ENCODE peak calls at places on chromosomes 7 and 10, in five cellular contexts. One of them, this sample, is unnamed.

GRCh38 chr10:128058106-128058745 is 68.0 kb downstream of the MKI67 start:
- DNase-seq in LoVo: no peak
- DNase-seq in activated naive CD4-positive, alpha-beta T cell: no peak
- DNase-seq in choroid plexus epithelial cell: no peak
- DNase-seq in activated T-cell treated with anti-CD3 and anti-CD28 coated beads for 24 hours: no peak
- DNase-seq in this sample: no peak

GRCh38 chr10:122279725-122280141 is 8.6 kb downstream of the BTBD16 start:
- DNase-seq in activated T-cell treated with anti-CD3 and anti-CD28 coated beads for 24 hours: no peak
- DNase-seq in choroid plexus epithelial cell: peak; percentile 85
- DNase-seq in LoVo: peak; percentile 39
- DNase-seq in activated naive CD4-positive, alpha-beta T cell: no peak
- DNase-seq in this sample: peak; percentile 70

GRCh38 chr7:39926111-39926510 is 23.9 kb upstream of the CDK13 start:
- DNase-seq in activated naive CD4-positive, alpha-beta T cell: no peak
- DNase-seq in choroid plexus epithelial cell: no peak
- DNase-seq in LoVo: no peak
- DNase-seq in activated T-cell treated with anti-CD3 and anti-CD28 coated beads for 24 hours: no peak
- DNase-seq in this sample: no peak

GRCh38 chr10:13382759-13383753 is 35.0 kb upstream of the SEPHS1 start:
- DNase-seq in LoVo: peak; percentile 79
- DNase-seq in activated T-cell treated with anti-CD3 and anti-CD28 coated beads for 24 hours: no peak
- DNase-seq in choroid plexus epithelial cell: no peak
- DNase-seq in activated naive CD4-positive, alpha-beta T cell: no peak
- DNase-seq in this sample: no peak

GRCh38 chr10:24929056-24929544 is 23.3 kb downstream of the PRTFDC1 start:
- DNase-seq in LoVo: no peak
- DNase-seq in activated naive CD4-positive, alpha-beta T cell: no peak
- DNase-seq in choroid plexus epithelial cell: peak; percentile 83
- DNase-seq in activated T-cell treated with anti-CD3 and anti-CD28 coated beads for 24 hours: no peak
- DNase-seq in this sample: no peak

GRCh38 chr7:91883676-91884362 is 3.3 kb upstream of the MTERF1 start:
- DNase-seq in activated T-cell treated with anti-CD3 and anti-CD28 coated beads for 24 hours: no peak
- DNase-seq in choroid plexus epithelial cell: no peak
- DNase-seq in LoVo: no peak
- DNase-seq in activated naive CD4-positive, alpha-beta T cell: no peak
- DNase-seq in this sample: no peak

GRCh38 chr10:1378473-1378872 is 322.3 kb downstream of the WDR37 start:
- DNase-seq in choroid plexus epithelial cell: no peak
- DNase-seq in activated naive CD4-positive, alpha-beta T cell: no peak
- DNase-seq in activated T-cell treated with anti-CD3 and anti-CD28 coated beads for 24 hours: no peak
- DNase-seq in LoVo: no peak
- DNase-seq in this sample: no peak

GRCh38 chr7:75966209-75966961 is 28.0 kb downstream of the TMEM120A start:
- DNase-seq in LoVo: no peak
- DNase-seq in activated T-cell treated with anti-CD3 and anti-CD28 coated beads for 24 hours: no peak
- DNase-seq in activated naive CD4-positive, alpha-beta T cell: no peak
- DNase-seq in choroid plexus epithelial cell: no peak
- DNase-seq in this sample: no peak

GRCh38 chr10:73251683-73252444 is 580 bp downstream of the MRPS16 start:
- DNase-seq in activated T-cell treated with anti-CD3 and anti-CD28 coated beads for 24 hours: no peak
- DNase-seq in LoVo: peak; percentile 46
- DNase-seq in activated naive CD4-positive, alpha-beta T cell: no peak
- DNase-seq in choroid plexus epithelial cell: peak; percentile 41
- DNase-seq in this sample: no peak

GRCh38 chr10:85979598-85979997 is 387.0 kb downstream of the GRID1 start:
- DNase-seq in activated T-cell treated with anti-CD3 and anti-CD28 coated beads for 24 hours: no peak
- DNase-seq in LoVo: no peak
- DNase-seq in activated naive CD4-positive, alpha-beta T cell: no peak
- DNase-seq in choroid plexus epithelial cell: no peak
- DNase-seq in this sample: no peak

GRCh38 chr7:51732951-51733350 is 416.3 kb upstream of the COBL start:
- DNase-seq in activated T-cell treated with anti-CD3 and anti-CD28 coated beads for 24 hours: no peak
- DNase-seq in choroid plexus epithelial cell: no peak
- DNase-seq in LoVo: no peak
- DNase-seq in activated naive CD4-positive, alpha-beta T cell: no peak
- DNase-seq in this sample: no peak

GRCh38 chr7:28329616-28330373 is 82.5 kb upstream of the CREB5 start:
- DNase-seq in activated naive CD4-positive, alpha-beta T cell: peak; percentile 5
- DNase-seq in activated T-cell treated with anti-CD3 and anti-CD28 coated beads for 24 hours: no peak
- DNase-seq in LoVo: no peak
- DNase-seq in choroid plexus epithelial cell: peak; percentile 51
- DNase-seq in this sample: no peak

GRCh38 chr10:89518876-89519842 is 16.2 kb downstream of the SLC16A12 start:
- DNase-seq in choroid plexus epithelial cell: peak; percentile 97
- DNase-seq in activated T-cell treated with anti-CD3 and anti-CD28 coated beads for 24 hours: no peak
- DNase-seq in LoVo: no peak
- DNase-seq in activated naive CD4-positive, alpha-beta T cell: no peak
- DNase-seq in this sample: no peak

GRCh38 chr10:76649723-76650127 is 987.9 kb downstream of the KCNMA1 start:
- DNase-seq in LoVo: peak; percentile 26
- DNase-seq in activated T-cell treated with anti-CD3 and anti-CD28 coated beads for 24 hours: no peak
- DNase-seq in activated naive CD4-positive, alpha-beta T cell: no peak
- DNase-seq in choroid plexus epithelial cell: peak; percentile 51
- DNase-seq in this sample: no peak

GRCh38 chr7:151123485-151124204 is 37.4 kb downstream of the AGAP3 start:
- DNase-seq in LoVo: peak; percentile 85
- DNase-seq in choroid plexus epithelial cell: peak; percentile 85
- DNase-seq in activated T-cell treated with anti-CD3 and anti-CD28 coated beads for 24 hours: peak; percentile 77
- DNase-seq in activated naive CD4-positive, alpha-beta T cell: peak; percentile 74
- DNase-seq in this sample: peak; percentile 66

GRCh38 chr7:53628775-53629174 is 593.3 kb downstream of the POM121L12 start:
- DNase-seq in LoVo: no peak
- DNase-seq in activated T-cell treated with anti-CD3 and anti-CD28 coated beads for 24 hours: no peak
- DNase-seq in activated naive CD4-positive, alpha-beta T cell: no peak
- DNase-seq in choroid plexus epithelial cell: no peak
- DNase-seq in this sample: no peak